ENCODE peak calls at places on chromosomes 16 and 17, in seven cellular contexts. L is cardiac muscle cell; Z is CD8-positive, alpha-beta T cell; Y is MM.1S; B is left lung; R is HAP-1; A is keratinocyte. W is an unnamed sample. For H3K4me1, H3K9me3 and H3K36me3, the result is how much of the 10 kb centered on the place peaks cover.

GRCh38 chr17:5580367-5580766 is 3.9 kb downstream of the NLRP1 start:
- DNase-seq in Z (no peak), R (no peak), A (no peak), Y (peak), B (no peak), L (no peak), W (no peak)

GRCh38 chr17:57604771-57605733 is 140.0 kb downstream of the CCDC182 start:
- DNase-seq in A (no peak), Y (peak), R (no peak), L (peak), Z (peak), B (no peak), W (peak)

GRCh38 chr17:4241535-4241934 is 22.2 kb downstream of the ANKFY1 start:
- DNase-seq in A (no peak), R (no peak), Z (no peak), B (no peak), Y (no peak), L (no peak), W (peak)

GRCh38 chr17:39339272-39339671 is 62.2 kb downstream of the FBXL20 start:
- DNase-seq in B (no peak), Y (no peak), Z (no peak), L (no peak), R (no peak), A (no peak), W (no peak)

GRCh38 chr16:66705790-66706505 is 9.4 kb upstream of the CMTM4 start:
- DNase-seq in L (no peak), R (no peak), B (peak), Z (no peak), A (no peak), Y (no peak), W (peak)

GRCh38 chr16:72099377-72099818 is 5.8 kb downstream of the DHX38 start:
- DNase-seq in Y (peak), A (no peak), R (peak), Z (peak), L (peak), B (no peak), W (peak)

GRCh38 chr17:43880420-43880991 is 26.8 kb downstream of the MPP2 start:
- DNase-seq in A (no peak), Y (peak), R (no peak), B (no peak), Z (peak), L (peak), W (peak)

GRCh38 chr17:14294876-14295275 is 6.0 kb upstream of the HS3ST3B1 start:
- DNase-seq in L (no peak), A (no peak), R (no peak), Y (no peak), B (no peak), Z (no peak), W (no peak)

GRCh38 chr16:66473654-66474519 is 46.8 kb downstream of the BEAN1 start:
- DNase-seq in Z (no peak), L (no peak), B (no peak), R (no peak), Y (no peak), A (no peak), W (no peak)

GRCh38 chr16:81061307-81061640 is 15.8 kb downstream of the C16orf46 start:
- DNase-seq in L (no peak), A (no peak), Z (no peak), B (no peak), Y (no peak), R (no peak), W (no peak)

GRCh38 chr17:68326681-68327080 is 35.4 kb downstream of the ARSG start:
- DNase-seq in L (no peak), R (no peak), Y (no peak), Z (no peak), B (no peak), A (no peak), W (no peak)

GRCh38 chr17:45852535-45853297 is 8.0 kb downstream of the SPPL2C start:
- DNase-seq in R (peak), L (peak), Y (peak), B (no peak), A (no peak), Z (peak), W (peak)

GRCh38 chr17:73232587-73233373 is 28.9 kb downstream of the CPSF4L start:
- DNase-seq in A (no peak), Z (peak), R (peak), Y (peak), B (peak), L (peak), W (peak)

GRCh38 chr17:75824050-75824552 is 20.1 kb downstream of the UNC13D start:
- DNase-seq in A (no peak), Y (no peak), L (no peak), B (no peak), R (no peak), Z (no peak), W (no peak)

GRCh38 chr16:1510941-1511351 is 17.8 kb downstream of the TELO2 start:
- DNase-seq in Y (no peak), Z (no peak), R (no peak), L (no peak), A (no peak), B (no peak), W (no peak)

GRCh38 chr17:49383048-49383447 is 21.0 kb upstream of the ZNF652 start:
- DNase-seq in Z (no peak), B (no peak), L (no peak), A (no peak), Y (no peak), R (no peak), W (no peak)

GRCh38 chr16:50961944-50962343 is 189.1 kb downstream of the SALL1 start:
- DNase-seq in A (no peak), Y (no peak), L (no peak), Z (no peak), R (no peak), B (no peak), W (no peak)

GRCh38 chr16:5850632-5851175 is 753.1 kb upstream of the EEF2KMT start:
- DNase-seq in Y (peak), L (no peak), Z (no peak), R (no peak), A (no peak), B (no peak), W (no peak)

GRCh38 chr16:87570938-87571867 is 31.1 kb upstream of the JPH3 start:
- DNase-seq in Y (no peak), L (peak), B (no peak), Z (no peak), A (no peak), R (no peak), W (peak)

GRCh38 chr16:2149630-2150417 is 1.4 kb downstream of the RAB26 start:
- DNase-seq in Z (no peak), R (peak), Y (peak), B (no peak), L (no peak), A (no peak), W (no peak)

GRCh38 chr17:41928693-41929251 is 1.6 kb upstream of the ODAD4 start:
- DNase-seq in R (no peak), B (no peak), A (no peak), L (no peak), Z (no peak), Y (no peak), W (no peak)

GRCh38 chr17:45091778-45092425 is 30.8 kb downstream of the NMT1 start:
- DNase-seq in B (no peak), L (no peak), Z (no peak), A (no peak), R (no peak), Y (no peak), W (no peak)

GRCh38 chr16:64910351-64910750 is 211.5 kb downstream of the CDH11 start:
- DNase-seq in Z (no peak), Y (no peak), R (no peak), B (peak), L (no peak), A (no peak), W (no peak)

GRCh38 chr17:41792835-41793748 is 6.6 kb upstream of the JUP start:
- DNase-seq in R (no peak), L (peak), Y (no peak), Z (no peak), A (peak), B (peak), W (peak)

GRCh38 chr17:7404737-7405412 is 978 bp upstream of the TMEM256 start:
- DNase-seq in L (peak), A (no peak), Y (no peak), R (no peak), Z (peak), B (no peak), W (no peak)

GRCh38 chr16:76882105-76882504 is 308.9 kb upstream of the MON1B start:
- DNase-seq in A (no peak), Y (no peak), B (no peak), R (no peak), L (no peak), Z (no peak), W (no peak)

GRCh38 chr16:68985855-68986254 is 119.6 kb upstream of the HAS3 start:
- DNase-seq in B (no peak), Y (no peak), R (no peak), L (no peak), Z (no peak), A (peak), W (no peak)

GRCh38 chr16:29757950-29758466 is 12.2 kb upstream of the C16orf54 start:
- DNase-seq in B (no peak), R (no peak), Y (no peak), A (no peak), L (no peak), Z (no peak), W (no peak)

GRCh38 chr16:48113471-48113870 is 42.3 kb downstream of the ABCC12 start:
- DNase-seq in Z (no peak), Y (no peak), L (no peak), A (no peak), B (no peak), R (no peak), W (peak)

GRCh38 chr16:63877401-63877800 is 1244.5 kb downstream of the CDH11 start:
- DNase-seq in Z (no peak), L (no peak), B (no peak), A (no peak), Y (no peak), R (no peak), W (no peak)

GRCh38 chr17:76246080-76247066 is 6.1 kb upstream of the RNF157 start:
- DNase-seq in B (no peak), A (no peak), Z (peak), R (no peak), Y (peak), L (peak), W (peak)

GRCh38 chr16:79970551-79971236 is 370.2 kb upstream of the MAF start:
- DNase-seq in B (no peak), Y (no peak), R (no peak), A (no peak), L (no peak), Z (no peak), W (no peak)

GRCh38 chr16:84883301-84883700 is 63.5 kb downstream of the CRISPLD2 start:
- DNase-seq in Z (no peak), Y (no peak), B (no peak), A (no peak), R (no peak), L (no peak), W (no peak)

GRCh38 chr17:46023783-46024388 is 24.8 kb downstream of the STH start:
- DNase-seq in A (no peak), B (no peak), L (no peak), Z (no peak), Y (no peak), R (no peak), W (no peak)

GRCh38 chr17:49456172-49456965 is 38.7 kb upstream of the NGFR start:
- DNase-seq in Z (no peak), B (peak), L (no peak), Y (no peak), A (no peak), R (no peak), W (no peak)

GRCh38 chr17:48030531-48030930 is 7.1 kb downstream of the COPZ2 start:
- DNase-seq in B (no peak), Y (no peak), Z (no peak), A (no peak), R (no peak), L (no peak), W (no peak)

GRCh38 chr16:86387461-86388440 is 122.6 kb upstream of the FOXF1 start:
- DNase-seq in B (no peak), A (no peak), L (no peak), Y (no peak), Z (no peak), R (no peak), W (no peak)

GRCh38 chr17:55269894-55270293 is 5.1 kb downstream of the HLF start:
- DNase-seq in A (no peak), Y (no peak), B (no peak), L (no peak), R (no peak), Z (no peak), W (no peak)
- H3K4me1 ChIP-seq in A (under half), Y (under half), B (under half), L (under half), R (under half), Z (under half), W (under half)

GRCh38 chr17:59487161-59487873 is 78.1 kb upstream of the DHX40 start:
- DNase-seq in A (no peak), R (no peak), Y (no peak), L (no peak), B (no peak), Z (no peak), W (no peak)

GRCh38 chr17:59488805-59489204 is 76.6 kb upstream of the DHX40 start:
- DNase-seq in L (no peak), R (no peak), B (no peak), Z (no peak), A (no peak), Y (no peak), W (no peak)

GRCh38 chr17:59479141-59479540 is 86.3 kb upstream of the DHX40 start:
- DNase-seq in R (no peak), B (no peak), Z (no peak), Y (no peak), L (no peak), A (no peak), W (no peak)

GRCh38 chr17:59485018-59485417 is 80.4 kb upstream of the DHX40 start:
- DNase-seq in R (no peak), L (no peak), Y (no peak), A (no peak), B (no peak), Z (no peak), W (no peak)

DNA sequence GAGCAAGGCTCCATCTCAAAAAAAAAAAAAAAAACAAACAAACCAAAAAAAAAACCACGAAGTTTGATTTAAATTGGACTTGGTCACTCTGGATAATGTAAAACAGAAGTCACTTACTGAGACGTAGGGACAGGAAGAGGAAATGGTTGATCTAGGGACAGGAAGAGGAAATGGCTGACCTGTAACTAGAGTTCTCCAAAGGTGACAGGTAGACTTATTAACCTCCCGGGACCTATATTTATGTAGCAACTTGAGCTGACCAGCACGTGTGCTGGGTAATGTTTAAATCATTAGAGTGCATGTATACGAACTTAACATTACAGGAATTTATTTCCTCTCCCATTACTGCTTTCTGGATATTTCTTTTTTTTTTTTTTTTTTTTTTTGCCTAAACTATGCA is 81.5 kb upstream of the DHX40 start:
- DNase-seq in Z (no peak), B (no peak), Y (no peak), A (no peak), L (no peak), R (no peak), W (no peak)
- H3K9me3 ChIP-seq in Z (under half), B (under half), Y (under half), A (under half), L (under half), R (under half), W (under half)

DNA sequence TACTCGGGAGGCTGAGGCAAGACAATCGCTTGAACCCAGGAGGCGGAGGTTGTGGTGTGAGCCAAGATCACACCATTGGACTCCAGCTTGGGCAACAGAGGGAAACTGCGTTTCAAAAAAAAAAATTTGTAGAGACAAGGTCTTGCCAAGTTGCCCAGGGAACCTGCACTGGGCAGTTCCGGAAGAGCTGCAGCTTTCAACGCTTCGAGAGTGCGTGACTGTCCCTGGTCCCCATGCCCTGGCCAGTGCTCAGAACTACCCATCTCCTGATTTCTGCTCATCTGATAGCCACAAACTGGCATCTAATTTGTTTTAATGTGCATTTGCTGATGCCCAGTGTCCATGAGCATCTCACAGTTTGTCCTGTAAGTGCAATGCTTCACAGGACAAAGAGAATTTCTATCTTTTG is 4.0 kb downstream of the ACTG1 start:
- DNase-seq in Y (peak), Z (no peak), R (peak), L (peak), B (no peak), A (no peak), W (no peak)
- H3K36me3 ChIP-seq in Y (under half), Z (under half), R (under half), L (under half), B (under half), A (under half), W (under half)

DNA sequence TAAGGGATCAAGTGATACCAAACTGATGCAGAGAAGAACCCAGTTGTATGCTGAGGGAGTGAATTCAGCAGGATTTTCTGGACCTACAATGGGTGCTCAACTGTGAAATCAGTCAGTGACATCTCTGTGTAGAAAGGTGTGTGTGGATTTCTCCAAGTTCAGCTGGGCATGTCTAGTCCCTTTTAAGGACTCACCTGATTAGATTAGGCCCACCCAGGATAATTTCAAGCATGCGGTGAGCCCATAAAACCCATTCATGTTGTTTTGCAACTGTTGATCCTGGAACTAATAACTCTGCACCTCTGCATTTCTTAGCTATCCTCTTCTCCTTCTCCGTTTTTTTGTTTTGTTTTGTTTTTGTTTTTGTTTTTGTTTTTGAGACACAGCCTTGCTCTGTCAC is 35.1 kb upstream of the DNAJA2 start:
- DNase-seq in Y (no peak), A (no peak), R (no peak), B (no peak), L (no peak), Z (no peak), W (no peak)
- H3K4me1 ChIP-seq in Y (under half), A (under half), R (under half), B (under half), L (under half), Z (under half), W (under half)

GRCh38 chr16:77938913-77939312 is 83.4 kb upstream of the CLEC3A start:
- DNase-seq in B (no peak), Y (no peak), L (no peak), Z (no peak), R (no peak), A (no peak), W (no peak)
- H3K9me3 ChIP-seq in B (under half), Y (under half), L (under half), Z (under half), R (under half), A (under half), W (under half)

W was measured in small intestine.